ENCODE peak calls at places on chromosome 18, in five cellular contexts. S is SK-N-SH, V is SJSA1, D is transverse colon, X is lung. A is an unnamed sample. For H3K4me1, the result is how much of the 10 kb centered on the place peaks cover.

GRCh38 chr18:72986103-72986502 is 118.3 kb upstream of the NETO1 start:
- DNase-seq in D (no peak), S (no peak), V (no peak), X (no peak), A (no peak)

GRCh38 chr18:46422552-46423055 is 234.4 kb downstream of the LOXHD1 start:
- DNase-seq in V (peak), D (no peak), S (no peak), X (no peak), A (no peak)

GRCh38 chr18:79503406-79503805 is 107.7 kb downstream of the NFATC1 start:
- DNase-seq in S (no peak), D (peak), X (no peak), V (peak), A (no peak)

GRCh38 chr18:4060427-4061281 is 394.5 kb downstream of the DLGAP1 start:
- DNase-seq in V (no peak), S (no peak), D (no peak), X (no peak), A (no peak)

GRCh38 chr18:78629426-78629825 is 350.2 kb upstream of the SALL3 start:
- DNase-seq in D (no peak), S (no peak), X (no peak), V (no peak), A (peak)

GRCh38 chr18:76821875-76822509 is 365 bp upstream of the ZNF236 start:
- DNase-seq in V (peak), D (peak), X (peak), S (peak), A (peak)

GRCh38 chr18:13374468-13375301 is 156.1 kb downstream of the LDLRAD4 start:
- DNase-seq in D (no peak), V (no peak), S (peak), X (no peak), A (no peak)

GRCh38 chr18:9017170-9017899 is 85.2 kb upstream of the NDUFV2 start:
- DNase-seq in S (peak), V (peak), D (peak), X (peak), A (peak)

GRCh38 chr18:74264303-74265020 is 27.3 kb downstream of the CYB5A start:
- DNase-seq in S (no peak), X (no peak), V (no peak), D (no peak), A (no peak)

GRCh38 chr18:46842583-46842982 is 74.7 kb downstream of the PIAS2 start:
- DNase-seq in D (no peak), S (no peak), X (no peak), V (no peak), A (no peak)

GRCh38 chr18:77138270-77138669 is 5.7 kb upstream of the MBP start:
- DNase-seq in X (peak), V (no peak), D (no peak), S (no peak), A (peak)

GRCh38 chr18:62716679-62717058 is 1.3 kb downstream of the PHLPP1 start:
- DNase-seq in X (no peak), S (peak), V (peak), D (peak), A (peak)

GRCh38 chr18:13316066-13316465 is 97.5 kb downstream of the LDLRAD4 start:
- DNase-seq in X (no peak), D (no peak), S (no peak), V (no peak), A (no peak)

GRCh38 chr18:55997156-55997561 is 409.2 kb upstream of the TCF4 start:
- DNase-seq in S (no peak), D (no peak), V (peak), X (no peak), A (no peak)

GRCh38 chr18:1663879-1664705 is 759.4 kb downstream of the ADCYAP1 start:
- DNase-seq in X (peak), V (peak), S (peak), D (peak), A (peak)

GRCh38 chr18:70288851-70289328 is at the start of gene SOCS6:
- DNase-seq in D (peak), V (peak), S (peak), X (peak), A (peak)

GRCh38 chr18:45662468-45662867 is 47.2 kb downstream of the SLC14A2 start:
- DNase-seq in D (no peak), V (no peak), S (no peak), X (no peak), A (no peak)

GRCh38 chr18:11981633-11982366 is 493 bp downstream of the IMPA2 start:
- DNase-seq in X (peak), V (no peak), D (peak), S (no peak), A (peak)

GRCh38 chr18:54358495-54358793 is 738 bp downstream of the C18orf54 start:
- DNase-seq in X (no peak), S (no peak), V (no peak), D (no peak), A (no peak)

GRCh38 chr18:48806551-48807261 is 144.1 kb downstream of the SMAD7 start:
- DNase-seq in D (peak), V (peak), S (no peak), X (no peak), A (peak)

GRCh38 chr18:23964282-23965238 is 50.0 kb upstream of the TTC39C start:
- DNase-seq in S (no peak), V (no peak), D (peak), X (no peak), A (no peak)

GRCh38 chr18:31241425-31241824 is 76.5 kb upstream of the DSG1 start:
- DNase-seq in S (no peak), X (no peak), V (no peak), D (no peak), A (no peak)

GRCh38 chr18:31241900-31242409 is 76.0 kb upstream of the DSG1 start:
- DNase-seq in V (no peak), S (peak), X (no peak), D (peak), A (no peak)

GRCh38 chr18:31233550-31234306 is 71.1 kb upstream of the DSC1 start:
- DNase-seq in D (no peak), V (no peak), X (no peak), S (no peak), A (no peak)

GRCh38 chr18:31232779-31233424 is 70.2 kb upstream of the DSC1 start:
- DNase-seq in V (no peak), S (no peak), X (no peak), D (peak), A (no peak)

GRCh38 chr18:31237142-31237541 is 74.5 kb upstream of the DSC1 start:
- DNase-seq in X (no peak), D (no peak), V (no peak), S (no peak), A (no peak)
- H3K4me1 ChIP-seq in X (under half), D (under half), V (under half), S (under half), A (under half)

GRCh38 chr18:40222736-40223135 is 1732.3 kb upstream of the PIK3C3 start:
- DNase-seq in D (no peak), X (no peak), V (no peak), S (no peak), A (no peak)
- H3K4me3 ChIP-seq in D (no peak), X (no peak), V (no peak), S (no peak), A (no peak)

DNA sequence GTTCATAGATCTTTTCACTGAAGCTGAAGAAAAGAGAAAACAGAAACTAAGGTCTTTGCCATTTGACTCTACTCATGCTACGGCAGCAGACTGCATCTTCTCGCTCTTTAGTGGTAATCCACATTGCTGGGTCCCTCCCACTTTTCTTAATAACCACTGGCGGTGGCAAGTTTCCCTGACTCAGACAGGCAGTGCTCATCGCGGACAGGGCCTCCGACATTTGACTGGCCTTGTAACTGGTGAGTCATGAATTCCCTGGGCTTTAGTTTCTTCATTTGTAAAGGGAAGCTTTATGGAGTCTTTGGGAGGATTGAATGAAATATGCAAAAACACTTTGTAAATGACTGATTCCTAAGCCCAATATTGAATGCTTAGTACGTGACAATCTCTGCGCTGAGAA is 238.2 kb upstream of the RBBP8 start:
- DNase-seq in D (no peak), S (no peak), X (peak), V (peak), A (no peak)
- H3K4me1 ChIP-seq in D (under half), S (under half), X (under half), V (under half), A (under half)

DNA sequence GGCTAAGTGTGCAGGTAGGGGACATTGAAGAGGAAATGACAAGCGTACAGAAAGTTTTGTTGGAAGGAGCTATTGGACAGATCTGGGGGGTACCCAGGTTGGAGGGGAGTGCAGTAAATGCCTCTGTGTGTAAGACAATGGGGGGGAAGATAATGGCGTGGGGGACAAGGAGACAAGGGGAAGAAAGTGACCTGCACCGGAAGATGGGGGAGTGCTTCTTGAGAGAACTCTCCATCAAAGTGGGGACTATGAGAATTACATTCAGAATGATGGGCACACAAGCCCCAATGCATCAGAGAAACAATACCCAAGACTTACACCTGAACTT is 189.9 kb downstream of the ALPK2 start:
- DNase-seq in D (no peak), X (no peak), V (no peak), S (no peak), A (no peak)
- H3K4me3 ChIP-seq in D (peak), X (no peak), V (peak), S (no peak), A (peak)